ENCODE peak calls at places on chromosomes 4 and X, in seven cellular contexts. One of them, this sample, is unnamed.

GRCh38 chr4:142519342-142519741 is 326.8 kb downstream of the INPP4B start:
- DNase-seq in hepatocyte: no peak
- DNase-seq in MM.1S: no peak
- DNase-seq in OCI-LY7: no peak
- DNase-seq in PC-3: peak; percentile 60
- DNase-seq in neural progenitor cell: no peak
- DNase-seq in HCT116: no peak
- DNase-seq in this sample: no peak

GRCh38 chr4:101315041-101315440 is 32.3 kb downstream of the PPP3CA start:
- DNase-seq in hepatocyte: no peak
- DNase-seq in MM.1S: no peak
- DNase-seq in OCI-LY7: no peak
- DNase-seq in PC-3: no peak
- DNase-seq in neural progenitor cell: no peak
- DNase-seq in HCT116: no peak
- DNase-seq in this sample: no peak

GRCh38 chr4:48968814-48969213 is 17.3 kb upstream of the CWH43 start:
- DNase-seq in hepatocyte: no peak
- DNase-seq in MM.1S: no peak
- DNase-seq in OCI-LY7: no peak
- DNase-seq in PC-3: peak; percentile 80
- DNase-seq in neural progenitor cell: no peak
- DNase-seq in HCT116: no peak
- DNase-seq in this sample: peak; percentile 79

GRCh38 chrX:115624916-115625315 is 63.9 kb downstream of the PLS3 start:
- DNase-seq in hepatocyte: no peak
- DNase-seq in MM.1S: no peak
- DNase-seq in OCI-LY7: no peak
- DNase-seq in PC-3: no peak
- DNase-seq in neural progenitor cell: no peak
- DNase-seq in HCT116: no peak
- DNase-seq in this sample: peak; percentile 31

GRCh38 chr4:152587127-152587526 is 51.2 kb upstream of the FBXW7 start:
- DNase-seq in hepatocyte: no peak
- DNase-seq in MM.1S: no peak
- DNase-seq in OCI-LY7: no peak
- DNase-seq in PC-3: no peak
- DNase-seq in neural progenitor cell: no peak
- DNase-seq in HCT116: no peak
- DNase-seq in this sample: no peak

GRCh38 chr4:25865586-25865985 is 2.8 kb upstream of the SEL1L3 start:
- DNase-seq in hepatocyte: peak; percentile 75
- DNase-seq in MM.1S: peak; percentile 10
- DNase-seq in OCI-LY7: peak; percentile 63
- DNase-seq in PC-3: peak; percentile 77
- DNase-seq in neural progenitor cell: no peak
- DNase-seq in HCT116: peak; percentile 91
- DNase-seq in this sample: peak; percentile 30

GRCh38 chr4:4839471-4839810 is 20.0 kb upstream of the MSX1 start:
- DNase-seq in hepatocyte: no peak
- DNase-seq in MM.1S: no peak
- DNase-seq in OCI-LY7: no peak
- DNase-seq in PC-3: no peak
- DNase-seq in neural progenitor cell: no peak
- DNase-seq in HCT116: no peak
- DNase-seq in this sample: no peak

GRCh38 chr4:121272526-121272925 is 108.3 kb downstream of the QRFPR start:
- DNase-seq in hepatocyte: peak; percentile 59
- DNase-seq in MM.1S: peak; percentile 52
- DNase-seq in OCI-LY7: no peak
- DNase-seq in PC-3: peak; percentile 73
- DNase-seq in neural progenitor cell: no peak
- DNase-seq in HCT116: no peak
- DNase-seq in this sample: peak; percentile 65

GRCh38 chrX:41607264-41607832 is 81.4 kb upstream of the GPR34 start:
- DNase-seq in hepatocyte: no peak
- DNase-seq in MM.1S: no peak
- DNase-seq in OCI-LY7: no peak
- DNase-seq in PC-3: no peak
- DNase-seq in neural progenitor cell: no peak
- DNase-seq in HCT116: no peak
- DNase-seq in this sample: no peak

GRCh38 chr4:139815646-139816601 is 150.3 kb downstream of the MGST2 start:
- DNase-seq in hepatocyte: peak; percentile 36
- DNase-seq in MM.1S: no peak
- DNase-seq in OCI-LY7: no peak
- DNase-seq in PC-3: peak; percentile 56
- DNase-seq in neural progenitor cell: peak; percentile 81
- DNase-seq in HCT116: no peak
- DNase-seq in this sample: peak; percentile 94

GRCh38 chr4:155426953-155427352 is 50.2 kb upstream of the MAP9 start:
- DNase-seq in hepatocyte: no peak
- DNase-seq in MM.1S: no peak
- DNase-seq in OCI-LY7: no peak
- DNase-seq in PC-3: no peak
- DNase-seq in neural progenitor cell: peak; percentile 17
- DNase-seq in HCT116: no peak
- DNase-seq in this sample: no peak

GRCh38 chr4:119715490-119716445 is 87.2 kb upstream of the PDE5A start:
- DNase-seq in hepatocyte: no peak
- DNase-seq in MM.1S: no peak
- DNase-seq in OCI-LY7: no peak
- DNase-seq in PC-3: no peak
- DNase-seq in neural progenitor cell: no peak
- DNase-seq in HCT116: no peak
- DNase-seq in this sample: no peak

GRCh38 chr4:151031831-151032605 is 16.9 kb upstream of the LRBA start:
- DNase-seq in hepatocyte: no peak
- DNase-seq in MM.1S: no peak
- DNase-seq in OCI-LY7: no peak
- DNase-seq in PC-3: peak; percentile 76
- DNase-seq in neural progenitor cell: no peak
- DNase-seq in HCT116: no peak
- DNase-seq in this sample: peak; percentile 77

GRCh38 chrX:15523088-15523487 is 22.5 kb downstream of the BMX start:
- DNase-seq in hepatocyte: no peak
- DNase-seq in MM.1S: no peak
- DNase-seq in OCI-LY7: no peak
- DNase-seq in PC-3: no peak
- DNase-seq in neural progenitor cell: no peak
- DNase-seq in HCT116: no peak
- DNase-seq in this sample: no peak

GRCh38 chr4:107693132-107693531 is 26.9 kb downstream of the PAPSS1 start:
- DNase-seq in hepatocyte: no peak
- DNase-seq in MM.1S: no peak
- DNase-seq in OCI-LY7: no peak
- DNase-seq in PC-3: no peak
- DNase-seq in neural progenitor cell: no peak
- DNase-seq in HCT116: no peak
- DNase-seq in this sample: no peak

GRCh38 chr4:168877779-168878491 is 132.1 kb downstream of the CBR4 start:
- DNase-seq in hepatocyte: peak; percentile 62
- DNase-seq in MM.1S: no peak
- DNase-seq in OCI-LY7: no peak
- DNase-seq in PC-3: no peak
- DNase-seq in neural progenitor cell: peak; percentile 78
- DNase-seq in HCT116: no peak
- DNase-seq in this sample: peak; percentile 87

GRCh38 chr4:26583538-26583864 is 383 bp upstream of the TBC1D19 start:
- DNase-seq in hepatocyte: no peak
- DNase-seq in MM.1S: no peak
- DNase-seq in OCI-LY7: no peak
- DNase-seq in PC-3: peak; percentile 57
- DNase-seq in neural progenitor cell: no peak
- DNase-seq in HCT116: no peak
- DNase-seq in this sample: no peak

GRCh38 chrX:150405576-150405975 is 42.5 kb downstream of the MAMLD1 start:
- DNase-seq in hepatocyte: peak; percentile 14
- DNase-seq in MM.1S: no peak
- DNase-seq in OCI-LY7: no peak
- DNase-seq in PC-3: peak; percentile 14
- DNase-seq in neural progenitor cell: no peak
- DNase-seq in HCT116: no peak
- DNase-seq in this sample: no peak

GRCh38 chr4:82372502-82372873 is 1.3 kb downstream of the HNRNPD start:
- DNase-seq in hepatocyte: peak; percentile 63
- DNase-seq in MM.1S: peak; percentile 65
- DNase-seq in OCI-LY7: peak; percentile 63
- DNase-seq in PC-3: peak; percentile 7
- DNase-seq in neural progenitor cell: peak; percentile 38
- DNase-seq in HCT116: no peak
- DNase-seq in this sample: peak; percentile 58

GRCh38 chr4:162461952-162462351 is 298.2 kb upstream of the FSTL5 start:
- DNase-seq in hepatocyte: no peak
- DNase-seq in MM.1S: peak; percentile 12
- DNase-seq in OCI-LY7: no peak
- DNase-seq in PC-3: peak; percentile 25
- DNase-seq in neural progenitor cell: no peak
- DNase-seq in HCT116: peak; percentile 10
- DNase-seq in this sample: peak; percentile 0

GRCh38 chr4:53589511-53589910 is 1.8 kb downstream of the LNX1 start:
- DNase-seq in hepatocyte: no peak
- DNase-seq in MM.1S: no peak
- DNase-seq in OCI-LY7: no peak
- DNase-seq in PC-3: no peak
- DNase-seq in neural progenitor cell: no peak
- DNase-seq in HCT116: no peak
- DNase-seq in this sample: peak; percentile 9

GRCh38 chr4:1206299-1207156 is 34.1 kb upstream of the SPON2 start:
- DNase-seq in hepatocyte: no peak
- DNase-seq in MM.1S: no peak
- DNase-seq in OCI-LY7: no peak
- DNase-seq in PC-3: no peak
- DNase-seq in neural progenitor cell: no peak
- DNase-seq in HCT116: no peak
- DNase-seq in this sample: no peak

GRCh38 chr4:52956691-52957090 is 94.6 kb downstream of the RASL11B start:
- DNase-seq in hepatocyte: no peak
- DNase-seq in MM.1S: no peak
- DNase-seq in OCI-LY7: no peak
- DNase-seq in PC-3: no peak
- DNase-seq in neural progenitor cell: no peak
- DNase-seq in HCT116: no peak
- DNase-seq in this sample: peak; percentile 11

DNA sequence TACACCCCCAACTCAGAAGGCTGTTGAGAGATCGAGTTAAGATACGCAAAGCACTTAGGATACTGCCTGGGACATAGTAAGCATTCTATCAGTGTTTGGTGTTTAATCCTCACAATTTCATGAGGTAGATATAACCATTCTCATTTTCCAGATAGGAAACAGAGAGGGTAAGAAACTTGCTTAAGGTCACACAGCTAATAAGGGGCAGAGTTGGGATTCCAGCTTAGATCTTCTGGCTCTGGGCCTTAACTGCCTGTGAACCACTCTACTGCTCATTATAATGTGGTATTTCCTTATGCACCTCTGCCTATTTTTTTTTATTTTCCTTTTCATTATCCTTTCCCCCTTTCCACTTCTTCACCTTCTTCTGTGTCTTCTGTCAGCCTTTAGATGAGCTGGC is 242.2 kb upstream of the ANXA3 start:
- DNase-seq in hepatocyte: no peak
- DNase-seq in MM.1S: no peak
- DNase-seq in OCI-LY7: no peak
- DNase-seq in PC-3: no peak
- DNase-seq in neural progenitor cell: no peak
- DNase-seq in HCT116: no peak
- DNase-seq in this sample: no peak
- H3K27ac ChIP-seq in hepatocyte: no peak overlapping the region
- H3K27ac ChIP-seq in MM.1S: no peak overlapping the region
- H3K27ac ChIP-seq in OCI-LY7: no peak overlapping the region
- H3K27ac ChIP-seq in PC-3: no peak overlapping the region
- H3K27ac ChIP-seq in neural progenitor cell: no peak overlapping the region
- H3K27ac ChIP-seq in HCT116: no peak overlapping the region
- H3K27ac ChIP-seq in this sample: no peak overlapping the region

DNA sequence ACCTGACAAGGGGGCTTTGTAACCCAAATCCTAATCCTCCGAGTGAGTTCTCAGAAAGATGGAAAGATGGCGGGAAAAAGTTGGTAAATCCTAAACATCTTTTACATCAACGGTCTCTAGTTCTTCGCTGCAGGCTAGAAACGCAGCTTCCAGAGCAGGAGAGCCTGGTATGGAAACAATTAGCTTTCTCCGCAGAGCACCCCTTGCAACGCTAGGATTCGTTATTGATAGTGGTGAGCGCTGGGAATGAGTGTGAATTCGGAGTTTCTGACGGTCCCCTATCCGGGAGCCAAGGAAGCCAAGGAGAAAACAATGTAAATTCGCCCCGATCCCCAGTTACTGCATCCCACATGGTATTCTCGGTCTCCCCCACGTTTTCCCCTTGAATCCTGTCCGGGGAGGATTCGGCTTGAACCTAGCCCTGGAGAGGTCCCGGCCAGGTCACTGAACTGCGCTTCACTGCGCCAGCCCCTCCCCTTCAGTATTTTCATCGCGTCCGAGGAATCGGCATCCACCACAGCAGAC is 4.7 kb upstream of the NEUROG2 start:
- DNase-seq in hepatocyte: no peak
- DNase-seq in MM.1S: no peak
- DNase-seq in OCI-LY7: no peak
- DNase-seq in PC-3: no peak
- DNase-seq in neural progenitor cell: no peak
- DNase-seq in HCT116: no peak
- DNase-seq in this sample: no peak
- H2AFZ ChIP-seq in hepatocyte: peak overlapping the region; percentile 23
- H2AFZ ChIP-seq in MM.1S: no peak overlapping the region
- H2AFZ ChIP-seq in OCI-LY7: no peak overlapping the region
- H2AFZ ChIP-seq in PC-3: no peak overlapping the region
- H2AFZ ChIP-seq in neural progenitor cell: no peak overlapping the region
- H2AFZ ChIP-seq in HCT116: no peak overlapping the region
- H2AFZ ChIP-seq in this sample: no peak overlapping the region

DNA sequence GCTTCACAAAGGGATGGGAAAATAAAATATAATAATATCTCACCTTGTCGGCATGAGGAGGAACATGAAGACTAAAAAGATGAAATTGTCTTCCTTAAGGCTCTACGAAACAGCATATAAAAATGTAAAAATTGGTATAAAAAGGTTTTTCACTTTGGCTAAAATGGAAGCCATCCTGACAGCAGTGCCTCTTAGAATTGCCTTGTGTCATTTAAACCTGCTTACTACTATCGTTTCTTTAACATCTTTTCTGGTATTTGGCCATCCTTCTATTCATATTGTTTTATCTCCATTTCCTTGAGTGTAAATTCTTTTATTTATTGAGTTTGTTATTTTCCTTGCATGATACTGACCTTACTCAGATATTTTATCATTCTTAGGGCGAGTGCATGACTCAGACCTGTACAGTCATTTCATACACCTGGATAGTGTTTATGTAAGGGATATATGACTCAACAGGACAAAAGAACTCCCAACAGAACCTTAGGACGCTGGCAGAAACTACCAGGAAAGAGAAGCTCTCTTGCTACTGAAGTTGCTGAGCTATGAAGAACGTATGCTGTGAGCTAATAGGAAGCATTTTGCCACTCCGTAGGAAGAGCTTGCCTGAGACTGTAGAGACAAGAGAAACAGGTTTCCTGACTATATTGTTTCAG is 5.8 kb upstream of the CDKN2AIP start:
- DNase-seq in hepatocyte: peak; percentile 79
- DNase-seq in MM.1S: no peak
- DNase-seq in OCI-LY7: no peak
- DNase-seq in PC-3: peak; percentile 94
- DNase-seq in neural progenitor cell: no peak
- DNase-seq in HCT116: peak; percentile 82
- DNase-seq in this sample: peak; percentile 56
- TF ChIP-seq EZH2phosphoT487 in hepatocyte: no peak
- TF ChIP-seq EZH2phosphoT487 in MM.1S: no peak
- TF ChIP-seq EZH2phosphoT487 in OCI-LY7: no peak
- TF ChIP-seq EZH2phosphoT487 in PC-3: no peak
- TF ChIP-seq EZH2phosphoT487 in neural progenitor cell: no peak
- TF ChIP-seq EZH2phosphoT487 in HCT116: no peak
- TF ChIP-seq EZH2phosphoT487 in this sample: no peak

GRCh38 chr4:21209854-21210253 is 509.6 kb downstream of the PACRGL start:
- DNase-seq in hepatocyte: no peak
- DNase-seq in MM.1S: no peak
- DNase-seq in OCI-LY7: no peak
- DNase-seq in PC-3: no peak
- DNase-seq in neural progenitor cell: no peak
- DNase-seq in HCT116: no peak
- DNase-seq in this sample: no peak
- H3K27ac ChIP-seq in hepatocyte: no peak overlapping the region
- H3K27ac ChIP-seq in MM.1S: no peak overlapping the region
- H3K27ac ChIP-seq in OCI-LY7: no peak overlapping the region
- H3K27ac ChIP-seq in PC-3: no peak overlapping the region
- H3K27ac ChIP-seq in neural progenitor cell: no peak overlapping the region
- H3K27ac ChIP-seq in HCT116: no peak overlapping the region
- H3K27ac ChIP-seq in this sample: no peak overlapping the region